ENCODE peak calls at places on chromosomes 5 and 9, in six cellular contexts. G is nephron progenitor cell, J is heart left ventricle, X is left ventricle myocardium inferior, E is AG10803, Y is progenitor cell of endocrine pancreas. I is an unnamed sample.

GRCh38 chr9:18485691-18486090 is 11.7 kb downstream of the ADAMTSL1 start:
- DNase-seq in Y (no peak), X (no peak), E (peak), G (no peak), J (no peak), I (no peak)

GRCh38 chr5:2901511-2901910 is 150.0 kb upstream of the IRX2 start:
- DNase-seq in J (no peak), G (no peak), E (no peak), Y (no peak), X (no peak), I (no peak)

GRCh38 chr5:137142371-137143243 is 356.5 kb downstream of the SPOCK1 start:
- DNase-seq in Y (no peak), G (no peak), E (peak), J (peak), X (peak), I (no peak)

GRCh38 chr5:154365823-154366222 is 80.0 kb upstream of the SAP30L start:
- DNase-seq in X (no peak), Y (no peak), J (no peak), G (no peak), E (peak), I (no peak)

GRCh38 chr5:106521701-106522100 is 1149.0 kb downstream of the EFNA5 start:
- DNase-seq in E (peak), Y (no peak), G (no peak), J (no peak), X (no peak), I (no peak)

GRCh38 chr9:112252194-112252593 is 77.1 kb upstream of the SUSD1 start:
- DNase-seq in J (no peak), X (no peak), E (no peak), G (no peak), Y (no peak), I (no peak)

GRCh38 chr5:59575648-59576290 is 317.8 kb downstream of the PDE4D start:
- DNase-seq in E (no peak), G (no peak), Y (no peak), X (no peak), J (no peak), I (no peak)

GRCh38 chr9:138120511-138121437 is 243.2 kb downstream of the CACNA1B start:
- DNase-seq in X (no peak), Y (no peak), G (no peak), J (no peak), E (no peak), I (no peak)

GRCh38 chr5:74199436-74200210 is 440.9 kb downstream of the ENC1 start:
- DNase-seq in J (no peak), G (no peak), X (no peak), Y (no peak), E (peak), I (no peak)

GRCh38 chr9:137878146-137878941 is 762 bp downstream of the CACNA1B start:
- DNase-seq in X (no peak), G (peak), J (no peak), E (no peak), Y (peak), I (peak)

GRCh38 chr5:145937432-145938250 is 1.3 kb downstream of the SH3RF2 start:
- DNase-seq in E (no peak), G (no peak), X (no peak), Y (no peak), J (no peak), I (no peak)

DNA sequence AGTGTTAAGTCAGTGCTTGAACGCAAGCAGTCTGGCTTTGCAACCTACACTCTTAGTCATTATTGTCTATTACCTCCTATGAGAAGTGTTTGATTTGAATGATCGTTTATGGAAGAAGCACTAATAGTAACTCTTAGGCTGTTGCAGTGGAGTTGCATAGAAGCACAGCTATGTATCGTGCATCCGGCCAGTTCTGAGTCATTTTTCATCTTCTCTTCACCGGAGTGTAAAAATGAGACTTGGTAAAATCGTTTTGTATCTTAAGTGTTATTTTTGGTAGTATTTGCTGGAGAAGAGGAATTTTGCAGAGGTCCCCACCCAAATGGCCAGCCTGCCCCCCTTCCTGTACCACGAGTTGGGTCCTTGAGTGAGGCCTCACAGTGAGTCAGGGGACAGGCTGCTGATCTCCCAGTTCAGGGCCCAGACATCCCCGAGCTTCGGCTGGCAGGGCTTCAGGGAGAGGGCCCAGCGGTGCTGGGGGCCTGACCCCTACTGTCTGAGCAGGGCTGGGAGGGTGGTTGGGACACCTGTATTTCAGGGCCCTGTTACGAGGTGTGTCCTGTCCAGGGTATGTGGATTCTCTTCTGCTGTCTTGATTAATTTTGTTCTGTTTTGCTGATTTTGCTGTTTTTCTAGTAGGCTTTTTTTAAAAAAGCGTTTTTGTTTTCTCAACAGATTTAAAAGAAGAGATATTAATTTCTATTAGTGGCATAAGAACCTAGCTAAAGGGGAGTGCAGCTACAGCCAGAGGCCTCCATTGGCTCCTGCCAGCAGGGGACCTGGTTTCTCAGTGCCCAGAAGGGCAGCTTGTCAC is 210.7 kb downstream of the TRIO start:
- DNase-seq in Y (no peak), J (no peak), X (no peak), E (no peak), G (no peak), I (no peak)
- TF ChIP-seq CTCF in Y (no peak), J (no peak), X (no peak), E (no peak), G (no peak), I (no peak)

GRCh38 chr9:99106044-99106375 is 1.1 kb downstream of the TGFBR1 start:
- DNase-seq in G (no peak), J (no peak), E (no peak), Y (no peak), X (no peak), I (no peak)

GRCh38 chr9:99105152-99106043 is 485 bp downstream of the TGFBR1 start:
- DNase-seq in X (peak), E (peak), J (peak), Y (peak), G (peak), I (peak)

GRCh38 chr9:99103505-99103904 is 1.4 kb upstream of the TGFBR1 start:
- DNase-seq in E (no peak), J (no peak), X (no peak), G (peak), Y (no peak), I (no peak)

GRCh38 chr9:99103909-99104458 is 929 bp upstream of the TGFBR1 start:
- DNase-seq in J (peak), Y (no peak), X (peak), G (no peak), E (peak), I (peak)

GRCh38 chr9:99104459-99105151 is at the start of gene TGFBR1:
- DNase-seq in G (peak), J (peak), X (peak), Y (peak), E (peak), I (peak)
- TF ChIP-seq CTCF in G (no peak), J (peak), X (peak), Y (no peak), E (no peak), I (no peak)

DNA sequence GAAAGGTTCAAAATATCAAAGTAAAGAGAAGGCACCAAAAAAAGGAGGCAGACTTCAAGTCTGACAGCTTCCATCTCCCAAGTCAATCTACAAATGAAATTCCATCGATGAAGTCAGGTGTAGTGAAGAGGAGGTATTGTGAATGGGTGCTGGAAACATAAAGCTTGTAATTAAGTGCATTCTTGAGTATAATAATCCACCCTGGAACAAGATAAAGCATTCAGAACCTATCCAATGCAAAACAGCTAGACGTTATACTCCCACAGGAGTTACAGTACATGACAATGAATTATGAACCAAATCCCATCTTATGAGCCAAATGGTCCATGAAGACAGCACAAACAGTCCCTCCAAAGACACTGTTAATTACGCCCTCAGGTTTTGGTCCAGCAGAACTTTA is 22.3 kb downstream of the BNC2 start:
- DNase-seq in X (no peak), J (no peak), G (no peak), E (no peak), Y (no peak), I (no peak)
- TF ChIP-seq CTCF in X (no peak), J (no peak), G (no peak), E (no peak), Y (no peak), I (no peak)

DNA sequence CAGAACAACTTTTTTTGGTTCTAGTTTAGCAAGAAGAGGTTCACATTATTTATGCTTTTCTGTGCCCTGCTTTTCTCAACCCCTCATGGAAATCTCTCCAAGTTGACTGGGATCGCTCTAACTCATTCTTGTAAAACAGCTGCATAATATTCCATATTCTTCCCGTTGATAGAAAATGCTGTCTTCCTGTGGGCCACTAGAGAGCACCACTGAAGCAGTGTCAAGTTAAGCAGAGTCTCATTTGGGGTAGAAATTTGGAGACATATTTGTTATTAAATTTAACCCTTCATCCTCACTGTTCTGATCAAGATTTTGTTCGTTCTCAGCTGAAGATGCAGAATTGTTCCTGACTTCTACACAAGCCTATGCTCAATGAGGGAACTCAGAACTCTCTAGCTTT is 140.1 kb downstream of the CEMIP2 start:
- DNase-seq in Y (no peak), E (peak), J (no peak), G (no peak), X (no peak), I (no peak)
- TF ChIP-seq CTCF in Y (peak), E (peak), J (no peak), G (no peak), X (peak), I (no peak)

GRCh38 chr5:140109050-140109817 is 4.7 kb upstream of the PURA start:
- DNase-seq in Y (no peak), E (peak), X (no peak), J (peak), G (no peak), I (peak)

GRCh38 chr5:140108093-140109049 is 5.5 kb upstream of the PURA start:
- DNase-seq in E (no peak), J (peak), G (peak), X (peak), Y (no peak), I (peak)

GRCh38 chr5:140106805-140107311 is 7.1 kb upstream of the PURA start:
- DNase-seq in E (no peak), G (no peak), J (no peak), Y (no peak), X (no peak), I (no peak)

GRCh38 chr5:140106101-140106500 is 7.8 kb upstream of the PURA start:
- DNase-seq in E (no peak), X (no peak), G (no peak), J (no peak), Y (no peak), I (no peak)

GRCh38 chr5:140107312-140108092 is 6.4 kb upstream of the PURA start:
- DNase-seq in J (peak), X (peak), Y (peak), G (peak), E (peak), I (peak)
- TF ChIP-seq CTCF in J (peak), X (peak), Y (peak), G (no peak), E (no peak), I (no peak)

DNA sequence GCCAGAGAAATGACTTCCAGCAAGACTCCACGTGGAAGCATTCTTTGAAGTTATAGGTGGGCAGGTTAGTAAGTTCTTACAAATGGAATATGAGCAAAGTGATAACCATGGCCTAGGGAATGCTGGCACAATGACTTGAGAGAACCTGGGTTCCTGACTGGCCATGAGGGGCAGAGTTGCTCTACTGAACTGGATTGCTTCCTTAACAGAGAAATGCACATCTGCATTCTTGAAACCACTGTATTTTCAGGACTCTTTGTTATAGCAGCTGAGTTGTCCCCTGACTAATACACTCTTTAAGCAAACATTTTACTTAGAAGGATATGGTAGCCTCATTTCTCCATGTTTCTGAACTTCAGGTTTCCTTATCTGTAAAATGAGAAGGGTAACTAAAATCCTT is 108.3 kb upstream of the GNA14 start:
- DNase-seq in J (no peak), G (no peak), X (no peak), Y (no peak), E (no peak), I (no peak)
- TF ChIP-seq CTCF in J (no peak), G (no peak), X (no peak), Y (no peak), E (no peak), I (no peak)

I was measured in glutamatergic neuron.